ENCODE peak calls at places on chromosomes 6 and 20, in seven cellular contexts. T is tibial nerve, R is cardiac fibroblast, L is right cardiac atrium, U is GM12865, O is AG10803, Y is vagina. S is an unnamed sample.

GRCh38 chr6:65711531-65711930 is 4.5 kb upstream of the EYS start:
- DNase-seq in T (no peak), Y (no peak), L (no peak), R (no peak), O (no peak), U (no peak), S (no peak)

GRCh38 chr20:54624701-54625472 is 149.5 kb downstream of the DOK5 start:
- DNase-seq in L (no peak), O (no peak), T (no peak), Y (no peak), U (no peak), R (no peak), S (no peak)

GRCh38 chr6:170177383-170178265 is 113.3 kb downstream of the DLL1 start:
- DNase-seq in T (no peak), Y (peak; percentile 84), L (peak; percentile 55), R (no peak), U (no peak), O (no peak), S (no peak)

GRCh38 chr20:57104711-57105110 is 161.7 kb downstream of the BMP7 start:
- DNase-seq in L (no peak), Y (no peak), R (no peak), O (no peak), U (no peak), T (no peak), S (no peak)

GRCh38 chr6:139449611-139450000 is 75.2 kb upstream of the CITED2 start:
- DNase-seq in U (no peak), L (no peak), T (no peak), O (peak; percentile 36), R (peak; percentile 58), Y (no peak), S (peak; percentile 12)

GRCh38 chr20:4289875-4290274 is 274.5 kb upstream of the RNF24 start:
- DNase-seq in O (no peak), R (peak; percentile 5), T (no peak), U (peak; percentile 9), L (no peak), Y (no peak), S (peak; percentile 6)

GRCh38 chr6:106927531-106928398 is 46.8 kb downstream of the CD24 start:
- DNase-seq in O (peak; percentile 6), Y (no peak), L (no peak), R (peak; percentile 50), U (peak; percentile 49), T (no peak), S (peak; percentile 60)

GRCh38 chr6:155882527-155883333 is 427.1 kb upstream of the NOX3 start:
- DNase-seq in R (no peak), Y (no peak), U (peak; percentile 9), T (no peak), L (no peak), O (no peak), S (no peak)

GRCh38 chr20:25195962-25196700 is 619 bp downstream of the ENTPD6 start:
- DNase-seq in R (peak; percentile 17), L (no peak), T (no peak), O (no peak), Y (peak; percentile 92), U (peak; percentile 18), S (peak; percentile 85)

GRCh38 chr6:74946961-74947360 is 258.9 kb downstream of the COL12A1 start:
- DNase-seq in U (no peak), Y (no peak), T (no peak), L (no peak), O (peak; percentile 57), R (peak; percentile 63), S (peak; percentile 74)

GRCh38 chr20:58271596-58272460 is 37.7 kb upstream of the RAB22A start:
- DNase-seq in T (no peak), Y (no peak), U (no peak), R (no peak), O (no peak), L (no peak), S (no peak)

GRCh38 chr20:12966468-12967085 is 42.2 kb upstream of the SPTLC3 start:
- DNase-seq in O (peak; percentile 54), L (no peak), R (peak; percentile 73), T (no peak), Y (no peak), U (no peak), S (peak; percentile 75)

GRCh38 chr6:57259064-57259463 is 37.0 kb upstream of the RAB23 start:
- DNase-seq in L (no peak), U (no peak), Y (no peak), T (no peak), R (peak; percentile 16), O (no peak), S (no peak)

GRCh38 chr6:33276581-33276863 is 401 bp upstream of the B3GALT4 start:
- DNase-seq in T (no peak), O (no peak), L (no peak), U (no peak), Y (no peak), R (no peak), S (no peak)

GRCh38 chr6:155186052-155186658 is 77.7 kb upstream of the CLDN20 start:
- DNase-seq in R (peak; percentile 32), L (no peak), T (no peak), O (no peak), U (peak; percentile 61), Y (no peak), S (peak; percentile 28)

GRCh38 chr20:18511566-18511965 is 3.8 kb downstream of the SEC23B start:
- DNase-seq in T (no peak), R (no peak), U (no peak), L (no peak), O (no peak), Y (no peak), S (no peak)

GRCh38 chr20:63560856-63561609 is 7.1 kb downstream of the FNDC11 start:
- DNase-seq in Y (no peak), O (no peak), R (no peak), U (no peak), T (no peak), L (no peak), S (no peak)

GRCh38 chr6:63502165-63502564 is 70.1 kb upstream of the LOC128125822 start:
- DNase-seq in U (no peak), L (no peak), R (no peak), Y (no peak), T (no peak), O (no peak), S (peak; percentile 12)

GRCh38 chr20:58073945-58074920 is 154.2 kb downstream of the ANKRD60 start:
- DNase-seq in L (no peak), T (no peak), R (peak; percentile 20), U (no peak), O (peak; percentile 75), Y (no peak), S (peak; percentile 23)

GRCh38 chr6:168314948-168315347 is 4.6 kb downstream of the DACT2 start:
- DNase-seq in Y (no peak), R (peak; percentile 1), T (no peak), O (peak; percentile 25), L (no peak), U (no peak), S (no peak)
- H3K4me3 ChIP-seq in Y (no peak overlapping the region), R (no peak overlapping the region), T (no peak overlapping the region), O (no peak overlapping the region), L (no peak overlapping the region), U (no peak overlapping the region), S (no peak overlapping the region)

DNA sequence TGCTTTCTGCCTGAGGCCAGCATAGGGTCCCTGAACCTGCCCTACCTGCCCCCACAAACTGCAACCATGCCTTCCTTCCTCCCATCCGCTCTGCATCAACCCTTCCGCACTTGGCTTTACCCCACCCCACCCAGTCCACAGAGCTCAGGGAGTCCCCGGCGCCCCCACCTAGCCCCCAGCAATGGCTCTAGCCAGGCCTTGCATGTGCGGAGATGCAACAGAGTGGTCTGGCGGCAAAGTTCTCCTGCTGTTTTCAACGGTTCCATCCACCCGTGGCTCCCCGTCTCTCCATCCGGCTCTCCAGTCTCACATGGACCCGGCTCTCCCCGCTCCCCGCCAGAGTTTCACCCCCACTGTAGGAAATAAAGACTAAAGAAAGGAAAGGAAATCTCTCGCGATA is 795 bp downstream of the LRFN2 start:
- DNase-seq in Y (no peak), U (no peak), O (no peak), T (no peak), R (no peak), L (no peak), S (no peak)
- H3K4me3 ChIP-seq in Y (peak overlapping the region; percentile 60), U (no peak overlapping the region), O (no peak overlapping the region), T (no peak overlapping the region), R (no peak overlapping the region), L (peak overlapping the region; percentile 15), S (no peak overlapping the region)

GRCh38 chr6:26086214-26086613 is 1.0 kb upstream of the HFE start:
- DNase-seq in R (no peak), T (no peak), U (no peak), L (no peak), O (no peak), Y (no peak), S (no peak)

GRCh38 chr6:26092443-26092842 is 5.2 kb downstream of the HFE start:
- DNase-seq in O (no peak), L (no peak), Y (no peak), T (no peak), R (no peak), U (no peak), S (no peak)

GRCh38 chr6:26089272-26089671 is 2.0 kb downstream of the HFE start:
- DNase-seq in Y (no peak), R (peak; percentile 11), O (no peak), L (no peak), T (no peak), U (no peak), S (no peak)

GRCh38 chr6:26087284-26088115 is at the start of gene HFE:
- DNase-seq in U (peak; percentile 25), L (peak; percentile 83), Y (no peak), O (peak; percentile 60), T (no peak), R (peak; percentile 68), S (no peak)

DNA sequence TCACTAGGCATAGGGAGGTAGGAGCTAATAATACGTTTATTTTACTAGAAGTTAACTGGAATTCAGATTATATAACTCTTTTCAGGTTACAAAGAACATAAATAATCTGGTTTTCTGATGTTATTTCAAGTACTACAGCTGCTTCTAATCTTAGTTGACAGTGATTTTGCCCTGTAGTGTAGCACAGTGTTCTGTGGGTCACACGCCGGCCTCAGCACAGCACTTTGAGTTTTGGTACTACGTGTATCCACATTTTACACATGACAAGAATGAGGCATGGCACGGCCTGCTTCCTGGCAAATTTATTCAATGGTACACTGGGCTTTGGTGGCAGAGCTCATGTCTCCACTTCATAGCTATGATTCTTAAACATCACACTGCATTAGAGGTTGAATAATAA is 1.1 kb downstream of the HFE start:
- DNase-seq in T (no peak), U (no peak), O (no peak), Y (no peak), L (no peak), R (peak; percentile 33), S (no peak)
- H3K4me3 ChIP-seq in T (no peak overlapping the region), U (peak overlapping the region; percentile 85), O (peak overlapping the region; percentile 80), Y (peak overlapping the region; percentile 70), L (peak overlapping the region; percentile 89), R (peak overlapping the region; percentile 64), S (no peak overlapping the region)

DNA sequence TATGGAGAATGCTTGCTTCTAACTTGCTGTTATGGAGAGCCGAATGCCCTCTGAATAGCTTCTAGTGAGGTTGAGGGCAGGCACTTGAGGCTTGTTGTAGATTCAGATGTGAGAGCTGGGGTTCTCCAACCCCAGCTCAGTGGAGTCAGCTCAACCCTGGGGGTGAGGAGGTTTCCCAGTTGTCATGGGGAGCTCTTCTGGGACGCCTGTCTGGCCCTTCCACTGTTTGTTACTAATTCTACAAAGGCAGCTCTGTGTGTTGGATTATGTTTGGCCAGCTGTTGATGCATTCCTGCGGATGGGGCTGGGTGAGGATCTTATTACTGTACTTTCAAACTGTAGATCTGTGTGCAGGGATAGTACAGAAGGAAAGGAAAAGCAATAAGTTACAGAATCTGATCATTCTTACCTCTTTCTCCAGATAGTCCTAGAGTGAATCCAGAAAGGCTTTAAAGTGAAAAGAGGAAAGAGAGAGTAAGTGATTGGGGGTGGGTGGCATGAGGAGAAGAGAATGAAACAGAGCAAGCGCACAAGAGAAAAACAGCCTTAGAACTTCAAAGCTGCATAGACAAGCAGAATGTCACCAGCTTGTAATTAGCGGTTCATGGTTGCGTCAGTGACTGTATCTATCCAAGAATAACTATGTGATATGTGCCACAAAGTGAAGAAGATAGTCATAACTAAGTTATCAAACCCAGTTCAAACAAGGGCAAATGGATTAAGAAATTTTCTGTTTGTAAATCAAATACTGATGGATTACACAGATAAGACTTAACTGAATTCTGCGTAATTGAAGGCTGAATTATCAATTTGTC is 148.6 kb downstream of the PRL start:
- DNase-seq in Y (no peak), O (peak; percentile 75), T (no peak), U (no peak), R (peak; percentile 82), L (peak; percentile 55), S (peak; percentile 54)
- H3K4me3 ChIP-seq in Y (no peak overlapping the region), O (peak overlapping the region; percentile 32), T (no peak overlapping the region), U (no peak overlapping the region), R (no peak overlapping the region), L (no peak overlapping the region), S (no peak overlapping the region)

S was measured in PC-3.